ENCODE peak calls at places on chromosome 19, in four cellular contexts. B is kidney epithelial cell, N is cardiac fibroblast, I is tibial nerve. Y is an unnamed sample.

GRCh38 chr19:36574762-36575161 is 1.7 kb upstream of the ZNF529 start:
- DNase-seq in I (no peak), B (no peak), N (no peak), Y (no peak)

GRCh38 chr19:35501684-35502083 is 11.4 kb upstream of the KRTDAP start:
- DNase-seq in N (no peak), I (no peak), B (no peak), Y (no peak)

GRCh38 chr19:3942790-3943409 is 10.0 kb downstream of the NMRK2 start:
- DNase-seq in B (no peak), I (no peak), N (peak), Y (no peak)

GRCh38 chr19:1057185-1057857 is 9.6 kb upstream of the ARHGAP45 start:
- DNase-seq in B (no peak), N (peak), I (no peak), Y (no peak)

GRCh38 chr19:1168562-1168873 is 5.5 kb downstream of the SBNO2 start:
- DNase-seq in N (no peak), B (no peak), I (no peak), Y (no peak)

GRCh38 chr19:56476093-56476492 is 1.1 kb downstream of the ZNF667 start:
- DNase-seq in N (no peak), I (no peak), B (no peak), Y (no peak)

GRCh38 chr19:2888739-2889224 is 11.9 kb upstream of the ZNF57 start:
- DNase-seq in I (no peak), B (no peak), N (no peak), Y (no peak)

GRCh38 chr19:40147693-40148347 is 43.4 kb upstream of the MAP3K10 start:
- DNase-seq in I (no peak), N (peak), B (peak), Y (peak)

GRCh38 chr19:489418-490196 is 6.7 kb upstream of the MADCAM1 start:
- DNase-seq in N (peak), B (no peak), I (no peak), Y (no peak)

GRCh38 chr19:38210458-38210987 is 13.5 kb downstream of the DPF1 start:
- DNase-seq in N (no peak), I (peak), B (no peak), Y (no peak)

GRCh38 chr19:35409191-35409590 is 38.3 kb downstream of the GPR42 start:
- DNase-seq in N (no peak), I (no peak), B (no peak), Y (no peak)

GRCh38 chr19:43474986-43475705 is 9.7 kb upstream of the LYPD3 start:
- DNase-seq in N (peak), I (peak), B (peak), Y (peak)

GRCh38 chr19:47423203-47423882 is 4.0 kb upstream of the MEIS3 start:
- DNase-seq in I (no peak), N (no peak), B (no peak), Y (no peak)

GRCh38 chr19:1618157-1619093 is 13.2 kb upstream of the UQCR11 start:
- DNase-seq in N (peak), I (no peak), B (no peak), Y (no peak)

GRCh38 chr19:53951436-53951835 is 11.3 kb upstream of the CACNG8 start:
- DNase-seq in N (no peak), B (no peak), I (no peak), Y (no peak)

GRCh38 chr19:751501-752341 is 809 bp downstream of the MISP start:
- DNase-seq in B (peak), N (peak), I (no peak), Y (peak)

GRCh38 chr19:35225951-35226350 is 2.6 kb downstream of the FAM187B start:
- DNase-seq in B (no peak), N (no peak), I (no peak), Y (no peak)

GRCh38 chr19:15264061-15264932 is 32.0 kb upstream of the EPHX3 start:
- DNase-seq in I (peak), N (peak), B (no peak), Y (no peak)

GRCh38 chr19:11964858-11965645 is at the start of gene ZNF763:
- DNase-seq in B (peak), N (peak), I (peak), Y (peak)

GRCh38 chr19:29390742-29391141 is 135.1 kb upstream of the VSTM2B start:
- DNase-seq in I (no peak), N (no peak), B (no peak), Y (no peak)

GRCh38 chr19:3146677-3147100 is 10.9 kb downstream of the GNA15 start:
- DNase-seq in N (no peak), B (no peak), I (no peak), Y (no peak)

GRCh38 chr19:7421941-7422744 is 66.7 kb downstream of the PEX11G start:
- DNase-seq in I (no peak), B (no peak), N (no peak), Y (no peak)

GRCh38 chr19:58040751-58041525 is 7.1 kb downstream of the ZSCAN1 start:
- DNase-seq in B (no peak), I (no peak), N (no peak), Y (no peak)

GRCh38 chr19:49889687-49890348 is 6.9 kb downstream of the IL4I1 start:
- DNase-seq in N (peak), I (peak), B (no peak), Y (no peak)

GRCh38 chr19:56108447-56109195 is 12.5 kb downstream of the ZNF787 start:
- DNase-seq in N (peak), B (no peak), I (no peak), Y (no peak)

GRCh38 chr19:413756-414420 is 4.9 kb upstream of the C2CD4C start:
- DNase-seq in B (no peak), N (no peak), I (no peak), Y (no peak)

GRCh38 chr19:1658446-1659433 is 6.3 kb upstream of the TCF3 start:
- DNase-seq in B (no peak), N (no peak), I (no peak), Y (no peak)

GRCh38 chr19:35717665-35718344 is at the start of gene KMT2B:
- DNase-seq in N (no peak), I (no peak), B (peak), Y (peak)

GRCh38 chr19:40084948-40085347 is 5.8 kb downstream of the ZNF780A start:
- DNase-seq in I (no peak), N (no peak), B (no peak), Y (no peak)

GRCh38 chr19:53947624-53948023 is 15.1 kb upstream of the CACNG8 start:
- DNase-seq in N (peak), I (no peak), B (no peak), Y (no peak)

DNA sequence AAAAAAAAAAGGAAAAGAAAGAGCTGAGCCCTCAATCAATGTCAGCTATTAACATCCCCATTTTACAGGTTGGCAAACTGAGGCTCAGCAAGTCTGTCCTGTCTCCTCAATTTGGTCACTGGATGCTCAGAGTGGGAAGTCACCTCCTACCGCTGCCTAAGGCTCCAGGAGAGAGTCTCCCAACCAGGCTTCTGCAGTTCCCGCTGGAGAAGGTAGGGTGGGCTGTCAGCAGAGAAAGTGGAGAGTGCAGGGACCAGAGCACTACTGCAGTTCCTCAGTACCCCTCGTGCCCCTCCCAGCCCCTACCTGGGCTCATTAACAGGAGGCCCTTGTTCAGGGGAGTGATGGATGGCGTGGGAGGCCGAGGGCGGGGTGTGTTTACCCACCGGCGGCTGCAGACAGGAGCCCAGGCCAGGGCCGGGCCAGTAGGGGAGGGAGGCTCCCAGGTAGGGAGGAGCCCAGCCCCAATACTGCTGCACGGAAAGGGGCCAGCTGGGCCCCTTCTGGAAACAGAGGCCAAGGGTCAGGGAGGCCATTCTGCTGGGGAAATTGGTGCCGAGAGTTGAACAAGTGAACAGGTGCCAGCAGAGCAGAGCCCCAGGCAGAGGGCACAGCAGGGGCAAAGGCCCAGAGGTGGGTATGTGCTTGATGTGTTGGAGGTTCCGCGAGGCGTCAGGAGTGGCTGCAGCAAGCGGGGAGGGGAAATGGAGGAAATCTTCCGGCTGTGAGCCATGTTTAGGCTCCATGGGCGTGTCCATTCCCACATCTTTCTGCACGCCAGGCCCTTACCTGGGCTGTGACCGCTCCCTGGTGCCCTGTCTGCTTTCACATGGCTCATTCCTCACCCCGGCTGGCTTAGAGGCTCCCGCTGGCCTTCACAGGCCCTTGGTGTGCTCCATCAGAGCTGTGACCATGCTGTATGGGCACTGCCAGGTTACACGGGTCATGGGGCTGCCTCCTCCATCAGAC is 7.6 kb upstream of the COMP start:
- DNase-seq in I (no peak), N (no peak), B (no peak), Y (no peak)
- TF ChIP-seq CTCF in I (no peak), N (peak), B (peak), Y (no peak)

GRCh38 chr19:45779231-45780145 is 2.8 kb downstream of the DMPK start:
- DNase-seq in N (peak), I (peak), B (no peak), Y (no peak)
- TF ChIP-seq CTCF in N (peak), I (peak), B (peak), Y (peak)

DNA sequence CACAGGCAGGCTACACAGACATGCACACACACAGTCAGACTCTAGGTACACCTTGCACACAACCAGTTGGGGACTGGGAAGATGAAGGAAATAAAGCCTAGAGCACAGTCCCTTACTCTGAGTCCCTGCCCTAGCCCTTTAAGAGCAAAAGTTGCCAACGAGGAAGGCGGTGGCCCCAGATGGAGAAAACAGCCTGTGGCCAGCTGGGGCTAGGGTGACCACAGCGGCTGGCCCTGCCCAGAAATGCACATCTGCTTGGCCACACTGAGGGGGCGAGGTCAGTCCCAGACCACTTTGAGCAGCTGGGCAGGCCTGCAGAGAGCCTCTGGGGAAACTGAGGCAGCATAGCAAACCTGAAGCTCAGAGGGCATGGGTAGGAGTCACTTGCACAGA is 52.3 kb downstream of the PTPRS start:
- DNase-seq in I (no peak), B (no peak), N (no peak), Y (no peak)
- TF ChIP-seq CTCF in I (no peak), B (no peak), N (no peak), Y (no peak)

GRCh38 chr19:17948967-17949930 is 16.4 kb downstream of the CCDC124 start:
- DNase-seq in B (no peak), I (no peak), N (no peak), Y (no peak)

GRCh38 chr19:17947815-17948473 is 15.1 kb downstream of the CCDC124 start:
- DNase-seq in B (peak), I (peak), N (peak), Y (peak)

GRCh38 chr19:17948474-17948966 is 15.7 kb downstream of the CCDC124 start:
- DNase-seq in I (no peak), N (no peak), B (no peak), Y (no peak)

GRCh38 chr19:17949956-17950309 is 17.0 kb upstream of the KCNN1 start:
- DNase-seq in I (no peak), B (no peak), N (no peak), Y (no peak)

GRCh38 chr19:17946965-17947784 is 14.4 kb downstream of the CCDC124 start:
- DNase-seq in B (no peak), I (no peak), N (no peak), Y (no peak)
- TF ChIP-seq CTCF in B (no peak), I (no peak), N (peak), Y (no peak)

DNA sequence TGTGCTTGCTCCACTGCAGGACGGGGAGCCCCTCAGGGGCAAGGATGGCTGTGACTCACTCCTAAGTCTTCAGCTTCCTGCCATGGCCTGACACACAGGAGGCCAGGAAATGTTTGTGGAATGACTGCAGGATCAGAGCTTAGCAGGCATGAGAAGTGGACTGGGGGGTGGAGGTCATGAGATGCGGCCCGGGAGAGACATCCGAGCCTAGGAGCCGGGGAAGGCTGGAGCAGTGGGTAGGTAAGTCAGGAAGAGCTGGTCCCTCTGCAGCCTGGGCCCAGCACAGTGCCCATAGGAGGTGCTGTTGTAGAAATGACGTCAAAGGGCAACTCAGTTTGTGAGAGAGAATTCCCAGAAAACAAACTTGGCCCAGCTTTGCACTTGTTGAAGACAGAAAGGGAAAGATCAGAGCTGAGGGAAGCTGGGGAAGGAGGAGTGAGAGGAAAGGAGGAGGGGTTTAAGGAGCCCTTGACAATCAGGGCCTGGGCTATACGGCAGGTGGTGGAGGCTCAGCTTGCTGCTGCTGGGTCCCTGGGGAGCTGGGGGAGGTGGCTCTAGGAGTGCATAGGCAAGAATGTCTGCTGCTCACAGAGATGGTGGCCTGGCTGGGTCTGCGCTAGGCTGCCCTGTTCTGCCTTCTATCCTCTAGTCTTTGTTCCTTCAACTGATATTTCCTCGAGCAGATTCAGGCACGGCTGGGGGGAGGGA is 18.5 kb downstream of the POU2F2 start:
- DNase-seq in B (peak), I (no peak), N (peak), Y (peak)
- TF ChIP-seq CTCF in B (peak), I (no peak), N (peak), Y (peak)

DNA sequence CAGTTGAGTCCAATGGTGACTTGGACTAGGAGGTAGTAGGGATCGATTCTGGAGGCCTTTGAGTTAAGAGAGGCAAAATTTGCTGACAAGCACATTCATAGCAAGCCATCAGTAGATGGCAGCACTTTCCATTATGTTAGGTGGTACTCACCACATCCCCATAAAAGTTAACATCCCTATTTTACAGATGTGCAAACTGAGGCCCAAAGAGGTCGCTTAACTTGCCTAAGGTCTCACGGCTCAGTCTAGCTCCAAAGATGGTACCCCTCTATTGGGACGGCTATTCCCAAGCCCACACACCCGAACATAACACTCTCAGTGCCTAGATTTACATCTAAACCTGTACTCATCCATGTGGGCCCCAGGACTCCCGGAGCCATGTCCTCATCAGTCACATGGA is 21.5 kb upstream of the FOSB start:
- DNase-seq in B (no peak), N (peak), I (no peak), Y (no peak)
- TF ChIP-seq CTCF in B (peak), N (peak), I (no peak), Y (peak)

DNA sequence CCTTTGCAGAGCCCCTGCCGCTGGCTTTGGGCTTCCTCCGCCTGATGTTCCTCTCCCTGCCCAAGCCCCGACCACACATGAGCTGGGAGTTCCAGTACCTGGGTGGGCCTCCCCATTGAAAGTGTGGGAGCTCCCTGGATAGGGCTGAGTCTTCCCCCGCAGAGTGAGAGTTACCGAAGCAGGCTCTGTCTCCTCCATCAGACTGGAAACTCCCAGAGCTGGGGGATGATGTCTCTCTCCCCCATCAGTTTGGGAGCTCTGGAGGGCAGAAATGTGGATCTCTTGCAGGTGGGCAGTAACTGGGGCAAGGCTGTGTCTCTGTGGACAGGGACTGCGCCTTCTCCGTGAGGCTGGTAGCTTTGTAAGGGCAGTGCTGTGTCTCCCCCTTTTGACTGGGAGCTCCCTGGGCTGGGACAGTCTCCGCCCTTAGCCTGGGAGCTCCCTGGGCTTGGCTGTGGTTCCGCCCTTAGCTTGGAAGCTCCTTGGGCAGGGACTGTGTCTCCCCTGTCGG is 767 bp downstream of the DCAF15 start:
- DNase-seq in B (no peak), I (no peak), N (peak), Y (peak)
- TF ChIP-seq CTCF in B (peak), I (no peak), N (no peak), Y (peak)

GRCh38 chr19:48632692-48633147 is 4.5 kb downstream of the DBP start:
- DNase-seq in B (no peak), N (peak), I (no peak), Y (no peak)
- TF ChIP-seq CTCF in B (no peak), N (no peak), I (no peak), Y (no peak)

GRCh38 chr19:41323023-41323422 is 13.1 kb downstream of the CCDC97 start:
- DNase-seq in I (no peak), B (no peak), N (peak), Y (no peak)
- TF ChIP-seq CTCF in I (no peak), B (no peak), N (no peak), Y (no peak)

Y was measured in AG09319.